ENCODE peak calls at places on chromosomes 3 and 15, in four cellular contexts. O is activated CD4-positive, alpha-beta T cell treated with anti-CD3 and anti-CD28 coated beads, Interleukin-2, amount 50 U/mL, for 4 hours; Z is AG04450; V is skeletal muscle cell. Q is an unnamed sample.

GRCh38 chr3:161403251-161403650 is 31.9 kb upstream of the SPTSSB start:
- DNase-seq in O (no peak), Z (no peak), V (no peak), Q (no peak)

GRCh38 chr3:115381573-115381912 is 234.5 kb upstream of the ZBTB20 start:
- DNase-seq in O (no peak), V (no peak), Z (no peak), Q (no peak)

GRCh38 chr15:41870689-41871081 is 23.2 kb downstream of the SPTBN5 start:
- DNase-seq in Z (peak), O (peak), V (peak), Q (no peak)

GRCh38 chr3:28347374-28348285 is 891 bp upstream of the ZCWPW2 start:
- DNase-seq in O (no peak), V (peak), Z (no peak), Q (no peak)

GRCh38 chr3:67940200-67940952 is 286.0 kb upstream of the SUCLG2 start:
- DNase-seq in Z (no peak), O (no peak), V (no peak), Q (no peak)

GRCh38 chr3:135929670-135930069 is 35.9 kb upstream of the PPP2R3A start:
- DNase-seq in O (no peak), V (peak), Z (no peak), Q (no peak)

GRCh38 chr15:77083381-77084160 is 12.7 kb upstream of the TSPAN3 start:
- DNase-seq in O (peak), V (no peak), Z (no peak), Q (no peak)

GRCh38 chr15:48520376-48521155 is 124.9 kb downstream of the FBN1 start:
- DNase-seq in Z (no peak), O (no peak), V (no peak), Q (peak)

GRCh38 chr3:12574131-12574530 is 17.2 kb downstream of the MKRN2 start:
- DNase-seq in V (no peak), Z (no peak), O (no peak), Q (no peak)

GRCh38 chr3:13262493-13263211 is 157.5 kb downstream of the NUP210 start:
- DNase-seq in V (no peak), O (no peak), Z (no peak), Q (no peak)

GRCh38 chr3:127226946-127227842 is 34.3 kb downstream of the PRR23E start:
- DNase-seq in O (no peak), V (no peak), Z (no peak), Q (no peak)

GRCh38 chr3:50396502-50396901 is 37.2 kb upstream of the TMEM115 start:
- DNase-seq in V (no peak), Z (no peak), O (no peak), Q (no peak)

GRCh38 chr15:85676332-85676731 is 118.4 kb downstream of the KLHL25 start:
- DNase-seq in O (no peak), Z (no peak), V (no peak), Q (no peak)

Q was measured in pulmonary artery endothelial cell.